ENCODE peak calls at places on chromosomes 1 and 21, in six cellular contexts. C is lung; Z is cardiac muscle cell; I is ELF-1; V is KG1; T is stimulated activated CD8-positive, alpha-beta memory T cell treated with anti-CD3 and anti-CD28 coated beads, Interleukin-15, amount 100 ng/mL, for 24 hours. R is an unnamed sample.

GRCh38 chr1:154325583-154326545 is 539 bp downstream of the ATP8B2 start:
- DNase-seq in C (peak; percentile 66), Z (peak; percentile 92), I (peak; percentile 90), V (peak; percentile 33), T (no peak), R (peak; percentile 58)

GRCh38 chr1:12380316-12381249 is 150.8 kb downstream of the VPS13D start:
- DNase-seq in C (no peak), Z (peak; percentile 4), I (no peak), V (no peak), T (no peak), R (no peak)

GRCh38 chr1:22953392-22954141 is 19.1 kb downstream of the LACTBL1 start:
- DNase-seq in C (no peak), Z (no peak), I (peak; percentile 47), V (no peak), T (no peak), R (no peak)

GRCh38 chr1:117579221-117579906 is 26.5 kb upstream of the TENT5C start:
- DNase-seq in C (no peak), Z (no peak), I (no peak), V (no peak), T (no peak), R (no peak)

GRCh38 chr1:223230161-223230881 is 87.3 kb upstream of the TLR5 start:
- DNase-seq in C (no peak), Z (no peak), I (peak; percentile 13), V (no peak), T (no peak), R (no peak)

GRCh38 chr1:30109853-30110252 is 613.5 kb downstream of the MATN1 start:
- DNase-seq in C (no peak), Z (no peak), I (no peak), V (no peak), T (no peak), R (no peak)

GRCh38 chr1:108080448-108080847 is 115.5 kb upstream of the VAV3 start:
- DNase-seq in C (no peak), Z (no peak), I (no peak), V (no peak), T (no peak), R (no peak)

GRCh38 chr1:91844862-91845528 is 41.0 kb downstream of the TGFBR3 start:
- DNase-seq in C (peak; percentile 41), Z (peak; percentile 36), I (no peak), V (no peak), T (no peak), R (no peak)

GRCh38 chr1:58596631-58597052 is 19.6 kb upstream of the TACSTD2 start:
- DNase-seq in C (no peak), Z (no peak), I (peak; percentile 28), V (no peak), T (no peak), R (no peak)

GRCh38 chr1:66266756-66267155 is 267.2 kb upstream of the SGIP1 start:
- DNase-seq in C (no peak), Z (no peak), I (no peak), V (no peak), T (no peak), R (no peak)

GRCh38 chr21:35220301-35220700 is 171.2 kb upstream of the RUNX1 start:
- DNase-seq in C (no peak), Z (no peak), I (no peak), V (no peak), T (no peak), R (no peak)

GRCh38 chr1:223123238-223123976 is 19.6 kb downstream of the TLR5 start:
- DNase-seq in C (peak; percentile 74), Z (peak; percentile 82), I (peak; percentile 81), V (peak; percentile 22), T (peak; percentile 31), R (peak; percentile 72)

GRCh38 chr1:55640708-55641473 is 425.7 kb upstream of the USP24 start:
- DNase-seq in C (no peak), Z (peak; percentile 4), I (no peak), V (no peak), T (no peak), R (no peak)

GRCh38 chr1:232597721-232598120 is 32.2 kb downstream of the SIPA1L2 start:
- DNase-seq in C (no peak), Z (no peak), I (no peak), V (no peak), T (no peak), R (no peak)

GRCh38 chr1:20035114-20035513 is 34.9 kb upstream of the PLA2G5 start:
- DNase-seq in C (no peak), Z (no peak), I (no peak), V (no peak), T (no peak), R (no peak)

GRCh38 chr1:70353641-70354331 is 736 bp downstream of the ANKRD13C start:
- DNase-seq in C (peak; percentile 39), Z (peak; percentile 23), I (peak; percentile 57), V (peak; percentile 77), T (peak; percentile 7), R (no peak)

GRCh38 chr1:108777839-108778238 is 31.4 kb downstream of the STXBP3 start:
- DNase-seq in C (no peak), Z (no peak), I (no peak), V (no peak), T (no peak), R (no peak)

GRCh38 chr1:3624194-3625136 is at the start of gene TPRG1L:
- DNase-seq in C (peak; percentile 98), Z (peak; percentile 99), I (peak; percentile 98), V (peak; percentile 92), T (peak; percentile 98), R (peak; percentile 97)

GRCh38 chr1:82225407-82226197 is 424.9 kb downstream of the ADGRL2 start:
- DNase-seq in C (no peak), Z (no peak), I (no peak), V (peak; percentile 42), T (no peak), R (no peak)

GRCh38 chr1:94734963-94735899 is 84.9 kb upstream of the SLC44A3 start:
- DNase-seq in C (peak; percentile 55), Z (no peak), I (peak; percentile 93), V (peak; percentile 34), T (no peak), R (peak; percentile 35)

GRCh38 chr21:39564200-39564599 is 48.5 kb upstream of the B3GALT5 start:
- DNase-seq in C (no peak), Z (no peak), I (no peak), V (no peak), T (no peak), R (no peak)

GRCh38 chr1:236518343-236518742 is 5.4 kb upstream of the LGALS8 start:
- DNase-seq in C (no peak), Z (no peak), I (no peak), V (no peak), T (no peak), R (no peak)

GRCh38 chr1:56707379-56707778 is 62.3 kb downstream of the PRKAA2 start:
- DNase-seq in C (no peak), Z (no peak), I (no peak), V (no peak), T (no peak), R (no peak)

GRCh38 chr1:87398644-87399043 is 70.0 kb downstream of the LMO4 start:
- DNase-seq in C (no peak), Z (no peak), I (no peak), V (no peak), T (no peak), R (no peak)

GRCh38 chr1:161838885-161839284 is 72.8 kb downstream of the ATF6 start:
- DNase-seq in C (no peak), Z (no peak), I (no peak), V (no peak), T (no peak), R (no peak)

GRCh38 chr1:27873671-27874384 is 1.5 kb downstream of the THEMIS2 start:
- DNase-seq in C (peak; percentile 55), Z (no peak), I (no peak), V (no peak), T (no peak), R (no peak)

GRCh38 chr1:39668894-39669293 is 3.0 kb downstream of the NT5C1A start:
- DNase-seq in C (no peak), Z (no peak), I (no peak), V (no peak), T (no peak), R (no peak)

GRCh38 chr1:84367219-84367618 is 31.1 kb upstream of the DNASE2B start:
- DNase-seq in C (no peak), Z (no peak), I (no peak), V (no peak), T (no peak), R (no peak)

GRCh38 chr21:26624983-26625519 is 52.0 kb upstream of the CYYR1 start:
- DNase-seq in C (no peak), Z (no peak), I (no peak), V (no peak), T (no peak), R (no peak)

R was measured in mesothelial cell of epicardium.